ENCODE peak calls at places on chromosomes 12 and 14, in nine cellular contexts. Z is lower lobe of right lung; B is ovary; G is CD4-positive, alpha-beta T cell; E is GM23338; P is kidney; V is aorta; S is upper lobe of left lung; L is HCT116. I is an unnamed sample.

GRCh38 chr14:61342941-61343340 is 21.6 kb downstream of the PRKCH start:
- DNase-seq in G (no peak), S (no peak), E (no peak), V (no peak), B (no peak), Z (no peak), P (no peak), L (no peak), I (no peak)

GRCh38 chr12:111598637-111599458 is at the start of gene ATXN2:
- DNase-seq in P (peak; percentile 90), B (peak; percentile 73), Z (peak; percentile 76), G (peak; percentile 62), S (peak; percentile 31), E (peak; percentile 77), L (no peak), V (peak; percentile 90), I (no peak)

GRCh38 chr12:85805654-85806053 is 30.6 kb downstream of the RASSF9 start:
- DNase-seq in E (no peak), L (no peak), Z (no peak), V (no peak), P (no peak), G (no peak), S (no peak), B (no peak), I (no peak)

GRCh38 chr14:68506645-68507405 is 286.0 kb downstream of the ZFP36L1 start:
- DNase-seq in P (no peak), L (no peak), E (no peak), S (peak; percentile 65), V (no peak), B (no peak), Z (no peak), G (peak; percentile 14), I (no peak)

GRCh38 chr14:95314609-95315008 is 5.1 kb downstream of the CLMN start:
- DNase-seq in P (no peak), L (no peak), Z (peak; percentile 49), B (no peak), E (no peak), S (peak; percentile 46), V (peak; percentile 78), G (no peak), I (no peak)

GRCh38 chr12:54958048-54958658 is 26.4 kb downstream of the TESPA1 start:
- DNase-seq in E (peak; percentile 75), Z (no peak), L (peak; percentile 53), P (no peak), S (no peak), V (no peak), G (peak; percentile 34), B (peak; percentile 16), I (no peak)

GRCh38 chr14:105198588-105198987 is 17.5 kb upstream of the NUDT14 start:
- DNase-seq in B (no peak), V (no peak), S (no peak), E (no peak), Z (no peak), P (no peak), G (no peak), L (no peak), I (no peak)

GRCh38 chr12:131882804-131883520 is 11.5 kb upstream of the ULK1 start:
- DNase-seq in S (peak; percentile 44), V (no peak), E (no peak), L (no peak), P (peak; percentile 28), B (no peak), G (no peak), Z (no peak), I (no peak)

GRCh38 chr12:92183575-92183974 is 37.9 kb upstream of the BTG1 start:
- DNase-seq in G (no peak), B (no peak), E (peak; percentile 20), L (no peak), Z (no peak), P (no peak), S (no peak), V (no peak), I (no peak)

GRCh38 chr12:80761818-80762217 is 45.1 kb downstream of the MYF5 start:
- DNase-seq in G (no peak), B (no peak), P (no peak), E (no peak), L (no peak), S (no peak), V (no peak), Z (no peak), I (no peak)

GRCh38 chr14:82341386-82341785 is 807.7 kb upstream of the SEL1L start:
- DNase-seq in L (no peak), V (no peak), G (no peak), Z (no peak), P (no peak), B (no peak), S (no peak), E (no peak), I (no peak)

GRCh38 chr12:24561411-24561871 is 387.5 kb downstream of the BCAT1 start:
- DNase-seq in Z (no peak), L (no peak), E (peak; percentile 76), B (no peak), V (no peak), G (no peak), P (no peak), S (no peak), I (no peak)

GRCh38 chr12:42039146-42039545 is 105.5 kb downstream of the GXYLT1 start:
- DNase-seq in S (no peak), G (no peak), B (no peak), P (no peak), V (no peak), L (peak; percentile 23), Z (no peak), E (peak; percentile 27), I (no peak)

GRCh38 chr12:58966939-58967338 is 46.6 kb upstream of the LRIG3 start:
- DNase-seq in V (no peak), L (no peak), P (no peak), G (no peak), B (no peak), E (no peak), S (no peak), Z (no peak), I (no peak)

GRCh38 chr12:102833687-102834435 is 83.2 kb downstream of the PAH start:
- DNase-seq in L (no peak), G (no peak), E (peak; percentile 79), B (no peak), S (no peak), V (no peak), Z (no peak), P (no peak), I (no peak)
- H3K27ac ChIP-seq in L (no peak overlapping the region), G (no peak overlapping the region), E (no peak overlapping the region), B (no peak overlapping the region), S (no peak overlapping the region), V (no peak overlapping the region), Z (no peak overlapping the region), P (no peak overlapping the region), I (no peak overlapping the region)

DNA sequence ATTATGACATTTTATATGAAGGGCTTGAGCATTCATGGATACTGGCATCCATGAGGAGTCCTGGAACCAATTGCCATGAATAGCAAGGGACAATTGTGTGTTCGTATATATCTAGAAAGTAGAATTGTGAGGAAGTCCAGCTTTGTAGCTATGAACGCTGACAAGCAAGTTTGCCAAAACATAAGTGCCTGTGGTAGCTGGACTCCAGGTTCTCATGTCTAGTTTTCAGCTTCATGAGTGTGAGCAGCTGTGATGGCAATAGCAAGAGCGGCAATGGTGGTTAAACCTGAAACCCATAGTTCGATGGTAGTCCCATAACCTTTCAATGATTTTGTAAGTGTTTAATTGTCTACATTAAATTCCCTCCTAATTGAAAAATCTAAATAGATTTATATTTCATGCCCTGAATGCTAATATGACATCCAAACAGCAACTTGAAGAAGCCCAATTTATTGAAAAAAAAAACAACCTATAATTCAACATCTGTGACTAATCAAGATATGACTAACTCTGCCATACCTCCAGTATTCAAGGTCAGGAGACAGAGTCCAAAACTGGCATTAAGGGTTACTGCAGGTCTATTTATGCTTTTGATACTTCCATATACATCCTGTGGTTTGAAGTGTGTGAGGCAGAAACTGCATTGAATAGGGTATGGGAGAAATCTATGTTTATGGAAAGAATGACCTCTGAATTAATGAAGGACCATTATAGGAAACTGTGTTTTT is 50.3 kb upstream of the PCED1B start:
- DNase-seq in Z (no peak), P (no peak), B (no peak), V (no peak), L (no peak), E (no peak), S (no peak), G (no peak), I (no peak)
- H3K27ac ChIP-seq in Z (no peak overlapping the region), P (no peak overlapping the region), B (no peak overlapping the region), V (no peak overlapping the region), L (no peak overlapping the region), E (no peak overlapping the region), S (no peak overlapping the region), G (no peak overlapping the region), I (no peak overlapping the region)

DNA sequence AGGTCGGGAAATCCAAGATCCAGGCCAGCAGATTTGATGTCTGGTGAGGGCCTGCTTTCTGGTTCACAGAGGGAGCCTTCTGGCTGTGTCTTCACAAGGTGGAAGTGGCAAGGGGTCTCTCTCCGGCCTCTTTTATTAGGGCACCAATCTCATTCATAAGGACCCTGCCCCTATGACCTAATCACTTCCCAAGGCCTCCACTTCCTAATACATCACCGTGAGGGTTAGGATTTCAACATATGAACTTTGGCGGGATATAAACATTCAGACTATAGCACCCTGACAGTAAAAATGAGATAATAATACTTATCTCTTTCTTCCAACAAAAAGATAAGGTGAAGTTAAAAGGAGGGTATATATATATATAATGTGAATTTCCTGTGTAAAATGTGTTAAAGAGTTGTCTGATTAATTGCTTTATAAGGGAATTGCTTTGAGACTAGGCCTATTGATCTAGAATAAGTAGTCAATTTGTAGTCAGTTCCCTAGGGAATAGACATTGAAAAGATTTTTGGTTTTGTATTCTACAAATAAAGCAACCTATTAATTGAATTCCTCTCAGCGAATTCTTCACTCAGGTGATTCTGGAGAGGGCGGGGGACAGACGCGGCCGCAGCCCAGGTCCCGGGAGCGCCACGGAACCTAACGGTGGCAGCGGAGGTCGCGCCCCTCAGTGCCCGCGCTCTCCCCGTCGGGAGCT is 516 bp upstream of the LGALS3 start:
- DNase-seq in P (no peak), G (no peak), Z (no peak), L (no peak), S (no peak), E (no peak), B (no peak), V (no peak), I (no peak)
- H3K27ac ChIP-seq in P (peak overlapping the region; percentile 51), G (no peak overlapping the region), Z (peak overlapping the region; percentile 98), L (peak overlapping the region; percentile 79), S (peak overlapping the region; percentile 98), E (no peak overlapping the region), B (peak overlapping the region; percentile 97), V (peak overlapping the region; percentile 46), I (peak overlapping the region; percentile 72)

GRCh38 chr12:124610021-124610606 is 42.7 kb upstream of the NCOR2 start:
- DNase-seq in E (no peak), B (no peak), P (no peak), G (no peak), V (no peak), Z (no peak), L (no peak), S (no peak), I (no peak)

GRCh38 chr12:124608451-124608870 is 41.0 kb upstream of the NCOR2 start:
- DNase-seq in G (no peak), S (peak; percentile 51), L (no peak), P (no peak), Z (no peak), B (no peak), V (no peak), E (no peak), I (no peak)

GRCh38 chr12:124610629-124611558 is 43.5 kb upstream of the NCOR2 start:
- DNase-seq in G (no peak), P (no peak), Z (no peak), V (no peak), S (no peak), E (no peak), B (no peak), L (no peak), I (no peak)

GRCh38 chr12:124607681-124608425 is 40.4 kb upstream of the NCOR2 start:
- DNase-seq in E (no peak), Z (no peak), L (no peak), S (no peak), G (no peak), P (no peak), B (no peak), V (no peak), I (no peak)

GRCh38 chr12:124609041-124609984 is 41.9 kb upstream of the NCOR2 start:
- DNase-seq in B (peak; percentile 90), Z (peak; percentile 95), E (peak; percentile 57), G (peak; percentile 90), P (peak; percentile 97), V (peak; percentile 85), S (peak; percentile 92), L (peak; percentile 64), I (peak; percentile 72)
- H3K27ac ChIP-seq in B (no peak overlapping the region), Z (peak overlapping the region; percentile 65), E (no peak overlapping the region), G (no peak overlapping the region), P (no peak overlapping the region), V (no peak overlapping the region), S (peak overlapping the region; percentile 67), L (peak overlapping the region; percentile 48), I (peak overlapping the region; percentile 30)

I was measured in epithelial cell of prostate.